ENCODE peak calls at places on chromosomes 4 and X, in six cellular contexts. B is AG20443; N is caudate nucleus; H is sigmoid colon; G is stimulated activated CD8-positive, alpha-beta memory T cell treated with anti-CD3 and anti-CD28 coated beads, Interleukin-2, amount 100 ng/mL, for 1 hour; J is Kasumi-1. T is an unnamed sample.
A peak's percentile ranks its signal among the peaks of the same experiment; 100 is the strongest.

GRCh38 chr4:122827258-122827887 is 742 bp downstream of the FGF2 start:
- DNase-seq in B (peak; percentile 69), N (peak; percentile 21), H (peak; percentile 73), G (no peak), J (peak; percentile 15), T (peak; percentile 83)

GRCh38 chr4:127844605-127845116 is 36.0 kb upstream of the PLK4 start:
- DNase-seq in B (no peak), N (no peak), H (no peak), G (no peak), J (no peak), T (no peak)

GRCh38 chr4:14338866-14339265 is 663.4 kb upstream of the CPEB2 start:
- DNase-seq in B (no peak), N (no peak), H (no peak), G (no peak), J (no peak), T (no peak)

GRCh38 chr4:42690537-42690936 is 33.6 kb upstream of the ATP8A1 start:
- DNase-seq in B (no peak), N (no peak), H (no peak), G (no peak), J (no peak), T (no peak)

GRCh38 chrX:37437160-37437559 is 88.0 kb downstream of the PRRG1 start:
- DNase-seq in B (no peak), N (no peak), H (no peak), G (no peak), J (no peak), T (no peak)

GRCh38 chr4:84691170-84691691 is 108.3 kb downstream of the CDS1 start:
- DNase-seq in B (peak; percentile 84), N (peak; percentile 29), H (no peak), G (no peak), J (peak; percentile 89), T (peak; percentile 22)

GRCh38 chrX:14697453-14697852 is 168.1 kb downstream of the GLRA2 start:
- DNase-seq in B (peak; percentile 14), N (no peak), H (no peak), G (no peak), J (peak; percentile 0), T (no peak)

GRCh38 chrX:108209006-108209554 is 117.5 kb downstream of the ATG4A start:
- DNase-seq in B (no peak), N (no peak), H (no peak), G (no peak), J (no peak), T (no peak)

GRCh38 chrX:123976671-123977316 is 15.3 kb downstream of the STAG2 start:
- DNase-seq in B (peak; percentile 10), N (no peak), H (no peak), G (no peak), J (peak; percentile 40), T (no peak)

GRCh38 chr4:147924604-147925412 is 192.9 kb downstream of the ARHGAP10 start:
- DNase-seq in B (peak; percentile 47), N (peak; percentile 8), H (no peak), G (no peak), J (peak; percentile 38), T (peak; percentile 50)

GRCh38 chr4:53015681-53016080 is 153.6 kb downstream of the RASL11B start:
- DNase-seq in B (peak; percentile 24), N (peak; percentile 17), H (peak; percentile 71), G (no peak), J (peak; percentile 85), T (peak; percentile 14)

GRCh38 chr4:139555705-139556070 is 331 bp downstream of the SETD7 start:
- DNase-seq in B (peak; percentile 56), N (peak; percentile 65), H (peak; percentile 82), G (no peak), J (no peak), T (peak; percentile 68)

GRCh38 chr4:151960449-151961246 is 199.8 kb upstream of the GATB start:
- DNase-seq in B (peak; percentile 40), N (peak; percentile 44), H (no peak), G (no peak), J (no peak), T (peak; percentile 58)

GRCh38 chrX:40260123-40260751 is 162.5 kb upstream of the BCOR start:
- DNase-seq in B (peak; percentile 38), N (no peak), H (no peak), G (no peak), J (no peak), T (no peak)

GRCh38 chrX:103565752-103566151 is 19.6 kb upstream of the TCEAL4 start:
- DNase-seq in B (peak; percentile 37), N (no peak), H (no peak), G (no peak), J (no peak), T (no peak)

GRCh38 chr4:104772849-104773248 is 278.2 kb upstream of the CXXC4 start:
- DNase-seq in B (no peak), N (no peak), H (no peak), G (no peak), J (no peak), T (no peak)

GRCh38 chr4:151862766-151863165 is 102.0 kb upstream of the GATB start:
- DNase-seq in B (no peak), N (no peak), H (no peak), G (no peak), J (no peak), T (no peak)

GRCh38 chrX:77493677-77494553 is 46.7 kb downstream of the FGF16 start:
- DNase-seq in B (peak; percentile 27), N (no peak), H (no peak), G (no peak), J (no peak), T (no peak)

GRCh38 chr4:68962868-68963267 is 11.3 kb upstream of the UGT2A3 start:
- DNase-seq in B (no peak), N (no peak), H (no peak), G (no peak), J (no peak), T (no peak)

GRCh38 chr4:24321151-24321550 is 263.2 kb downstream of the DHX15 start:
- DNase-seq in B (peak; percentile 19), N (no peak), H (no peak), G (no peak), J (no peak), T (no peak)

GRCh38 chrX:129797251-129797906 is 17.6 kb downstream of the SASH3 start:
- DNase-seq in B (no peak), N (no peak), H (peak; percentile 17), G (no peak), J (no peak), T (no peak)

GRCh38 chr4:124873361-124874171 is 161.0 kb upstream of the ANKRD50 start:
- DNase-seq in B (no peak), N (no peak), H (no peak), G (no peak), J (no peak), T (no peak)

GRCh38 chr4:30757357-30757756 is 37.2 kb downstream of the PCDH7 start:
- DNase-seq in B (peak; percentile 45), N (peak; percentile 6), H (no peak), G (no peak), J (peak; percentile 9), T (no peak)

GRCh38 chrX:109902665-109903064 is 100.2 kb upstream of the TMEM164 start:
- DNase-seq in B (peak; percentile 19), N (no peak), H (no peak), G (no peak), J (no peak), T (no peak)

GRCh38 chrX:340121-340520 is 21.5 kb upstream of the GTPBP6 start:
- DNase-seq in B (no peak), N (no peak), H (peak; percentile 58), G (no peak), J (no peak), T (peak; percentile 69)

GRCh38 chr4:18138076-18138665 is 116.6 kb upstream of the LCORL start:
- DNase-seq in B (no peak), N (no peak), H (no peak), G (no peak), J (no peak), T (no peak)

GRCh38 chr4:24991015-24991414 is 39.7 kb downstream of the LGI2 start:
- DNase-seq in B (peak; percentile 56), N (no peak), H (no peak), G (no peak), J (no peak), T (no peak)

GRCh38 chr4:6225469-6225868 is 25.1 kb upstream of the JAKMIP1 start:
- DNase-seq in B (peak; percentile 48), N (no peak), H (peak; percentile 35), G (no peak), J (peak; percentile 24), T (no peak)